ENCODE peak calls at places on chromosomes 16 and 17, in eight cellular contexts. Y, J, D, U, V, G, R and I are unnamed samples.

GRCh38 chr16:79609861-79610260 is 9.3 kb upstream of the MAF start:
- DNase-seq in Y (no peak), J (no peak), D (no peak), U (no peak), V (no peak), G (no peak), R (no peak), I (no peak)

GRCh38 chr16:24915019-24915418 is 69.3 kb downstream of the SLC5A11 start:
- DNase-seq in Y (no peak), J (no peak), D (no peak), U (no peak), V (no peak), G (no peak), R (no peak), I (no peak)

GRCh38 chr17:21287703-21288449 is 3.4 kb downstream of the MAP2K3 start:
- DNase-seq in Y (peak), J (peak), D (peak), U (peak), V (peak), G (peak), R (peak), I (peak)

GRCh38 chr16:81661082-81661481 is 118.0 kb upstream of the PLCG2 start:
- DNase-seq in Y (no peak), J (no peak), D (no peak), U (no peak), V (no peak), G (no peak), R (no peak), I (no peak)

GRCh38 chr17:34059423-34060220 is 195.5 kb upstream of the CCL2 start:
- DNase-seq in Y (no peak), J (no peak), D (no peak), U (no peak), V (no peak), G (no peak), R (no peak), I (no peak)

GRCh38 chr16:78551487-78552085 is 452.1 kb downstream of the WWOX start:
- DNase-seq in Y (no peak), J (no peak), D (no peak), U (no peak), V (no peak), G (no peak), R (no peak), I (peak)

GRCh38 chr17:35245196-35245486 is 2.3 kb downstream of the SLFN5 start:
- DNase-seq in Y (no peak), J (no peak), D (peak), U (peak), V (no peak), G (no peak), R (no peak), I (no peak)

GRCh38 chr17:28530926-28531325 is 21.5 kb downstream of the UNC119 start:
- DNase-seq in Y (no peak), J (no peak), D (no peak), U (no peak), V (no peak), G (no peak), R (no peak), I (no peak)

GRCh38 chr17:17681744-17682292 is 560 bp downstream of the RAI1 start:
- DNase-seq in Y (peak), J (peak), D (no peak), U (no peak), V (peak), G (no peak), R (peak), I (peak)

GRCh38 chr16:2083876-2084687 is 36.3 kb downstream of the TSC2 start:
- DNase-seq in Y (peak), J (no peak), D (no peak), U (no peak), V (no peak), G (no peak), R (no peak), I (no peak)

GRCh38 chr17:8611135-8611534 is 19.4 kb downstream of the MYH10 start:
- DNase-seq in Y (no peak), J (no peak), D (no peak), U (no peak), V (no peak), G (no peak), R (no peak), I (no peak)

GRCh38 chr17:58330997-58331814 is 2.6 kb upstream of the TSPOAP1 start:
- DNase-seq in Y (no peak), J (peak), D (no peak), U (no peak), V (peak), G (no peak), R (peak), I (peak)

GRCh38 chr17:8465381-8466158 is 29.9 kb downstream of the NDEL1 start:
- DNase-seq in Y (no peak), J (no peak), D (no peak), U (no peak), V (no peak), G (no peak), R (no peak), I (no peak)

GRCh38 chr16:58499615-58500328 is at the start of gene NDRG4:
- DNase-seq in Y (peak), J (peak), D (peak), U (peak), V (no peak), G (no peak), R (no peak), I (no peak)

GRCh38 chr16:79997257-79997656 is 396.7 kb upstream of the MAF start:
- DNase-seq in Y (no peak), J (peak), D (peak), U (peak), V (no peak), G (no peak), R (no peak), I (no peak)

GRCh38 chr16:19361587-19361986 is 56.1 kb upstream of the TMC5 start:
- DNase-seq in Y (no peak), J (no peak), D (no peak), U (no peak), V (no peak), G (no peak), R (no peak), I (no peak)

GRCh38 chr17:27333410-27333980 is 39.6 kb downstream of the WSB1 start:
- DNase-seq in Y (no peak), J (no peak), D (no peak), U (no peak), V (no peak), G (no peak), R (no peak), I (no peak)

GRCh38 chr17:62673614-62674362 is 46.3 kb downstream of the MRC2 start:
- DNase-seq in Y (no peak), J (no peak), D (no peak), U (no peak), V (no peak), G (no peak), R (no peak), I (no peak)

GRCh38 chr17:66417300-66417719 is 114.9 kb downstream of the PRKCA start:
- DNase-seq in Y (no peak), J (no peak), D (no peak), U (no peak), V (no peak), G (no peak), R (no peak), I (no peak)

GRCh38 chr17:59149051-59149450 is 5.9 kb downstream of the SKA2 start:
- DNase-seq in Y (no peak), J (no peak), D (no peak), U (peak), V (no peak), G (no peak), R (no peak), I (no peak)

GRCh38 chr17:72913315-72913714 is 179.2 kb downstream of the SLC39A11 start:
- DNase-seq in Y (no peak), J (no peak), D (no peak), U (no peak), V (no peak), G (no peak), R (no peak), I (no peak)

GRCh38 chr16:1290032-1290431 is 19.4 kb upstream of the UBE2I start:
- DNase-seq in Y (no peak), J (no peak), D (no peak), U (no peak), V (no peak), G (no peak), R (no peak), I (no peak)

GRCh38 chr17:30222741-30223175 is 12.7 kb downstream of the SLC6A4 start:
- DNase-seq in Y (no peak), J (no peak), D (no peak), U (no peak), V (no peak), G (no peak), R (no peak), I (no peak)

GRCh38 chr16:87303431-87303930 is 13.7 kb downstream of the C16orf95 start:
- DNase-seq in Y (no peak), J (no peak), D (no peak), U (peak), V (no peak), G (no peak), R (no peak), I (peak)

GRCh38 chr16:2143874-2144485 is 4.4 kb upstream of the RAB26 start:
- DNase-seq in Y (no peak), J (no peak), D (no peak), U (no peak), V (no peak), G (no peak), R (no peak), I (peak)

GRCh38 chr16:81469710-81470481 is 25.3 kb downstream of the CMIP start:
- DNase-seq in Y (no peak), J (no peak), D (no peak), U (no peak), V (peak), G (no peak), R (peak), I (peak)

GRCh38 chr17:11779906-11780305 is 181.6 kb downstream of the DNAH9 start:
- DNase-seq in Y (no peak), J (no peak), D (no peak), U (no peak), V (no peak), G (no peak), R (no peak), I (no peak)

DNA sequence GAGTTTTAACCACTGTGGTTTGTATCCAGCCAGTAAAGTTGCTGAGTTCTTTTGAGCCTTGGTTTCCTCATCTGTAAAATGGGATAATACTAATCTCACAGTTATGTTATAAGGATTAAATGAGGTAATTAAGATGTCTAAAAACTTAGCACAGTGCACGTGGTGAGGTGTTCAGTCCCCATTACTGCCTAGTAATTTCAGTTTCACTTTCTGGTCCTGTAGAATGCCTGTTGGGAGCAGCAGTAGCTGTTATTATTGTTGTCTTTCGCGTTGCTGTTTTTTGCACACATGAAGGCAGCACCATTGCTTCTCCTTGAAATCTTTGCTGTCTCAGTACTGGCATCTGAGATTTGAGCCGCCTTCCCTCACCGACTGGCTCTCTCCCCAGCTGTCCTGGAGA is 182.4 kb downstream of the DNAH9 start:
- DNase-seq in Y (no peak), J (no peak), D (no peak), U (no peak), V (no peak), G (no peak), R (no peak), I (no peak)
- H3K27ac ChIP-seq in Y (no peak), J (no peak), D (no peak), U (no peak), V (no peak), G (no peak), R (no peak), I (no peak)

DNA sequence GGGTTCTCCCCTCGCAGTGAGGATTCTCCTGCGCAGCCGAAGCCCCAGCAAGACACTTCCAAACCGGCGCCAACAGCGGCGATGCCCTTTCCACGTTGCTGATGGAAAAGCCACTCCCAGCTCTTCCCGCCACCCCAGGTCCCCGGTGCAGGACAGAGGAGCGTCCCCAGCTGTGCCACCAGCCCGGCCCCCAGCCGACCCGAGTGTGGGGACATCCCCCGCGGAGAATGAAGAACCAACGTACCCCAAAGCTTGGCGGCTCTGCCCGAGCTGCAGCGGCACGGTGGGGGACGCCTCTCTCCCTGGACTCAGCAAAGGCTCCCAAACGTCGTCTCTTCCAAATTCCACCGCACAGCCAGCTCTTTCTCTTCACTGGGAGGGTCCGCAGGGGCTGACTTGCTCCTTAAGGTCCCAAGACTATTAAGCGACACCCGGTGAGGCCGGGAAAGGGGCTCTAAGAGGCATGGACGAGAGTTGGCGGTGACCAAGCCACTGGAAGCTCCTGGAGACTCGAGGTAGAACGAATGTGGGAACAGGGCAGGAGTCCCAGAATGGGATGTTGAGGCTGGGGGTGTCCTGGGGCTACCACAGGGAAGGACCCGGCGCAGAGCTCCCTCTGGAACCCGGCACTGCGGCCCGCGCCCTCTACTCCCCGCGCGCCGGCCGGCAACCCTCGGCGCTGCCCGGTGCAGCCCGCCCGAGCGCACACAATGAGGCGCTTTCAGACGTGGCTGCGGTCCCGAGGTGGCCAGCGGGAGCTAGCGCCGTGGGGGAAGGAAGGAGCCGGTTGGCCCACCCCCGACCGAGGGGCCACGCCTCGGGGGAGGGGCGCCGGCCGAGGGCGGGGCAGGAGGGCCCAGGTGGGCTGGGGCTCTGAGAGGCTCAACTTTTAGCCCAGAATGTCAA is at the start of gene CHST6:
- DNase-seq in Y (peak), J (peak), D (no peak), U (no peak), V (peak), G (no peak), R (no peak), I (no peak)
- H3K27ac ChIP-seq in Y (no peak), J (no peak), D (no peak), U (no peak), V (no peak), G (no peak), R (no peak), I (no peak)

DNA sequence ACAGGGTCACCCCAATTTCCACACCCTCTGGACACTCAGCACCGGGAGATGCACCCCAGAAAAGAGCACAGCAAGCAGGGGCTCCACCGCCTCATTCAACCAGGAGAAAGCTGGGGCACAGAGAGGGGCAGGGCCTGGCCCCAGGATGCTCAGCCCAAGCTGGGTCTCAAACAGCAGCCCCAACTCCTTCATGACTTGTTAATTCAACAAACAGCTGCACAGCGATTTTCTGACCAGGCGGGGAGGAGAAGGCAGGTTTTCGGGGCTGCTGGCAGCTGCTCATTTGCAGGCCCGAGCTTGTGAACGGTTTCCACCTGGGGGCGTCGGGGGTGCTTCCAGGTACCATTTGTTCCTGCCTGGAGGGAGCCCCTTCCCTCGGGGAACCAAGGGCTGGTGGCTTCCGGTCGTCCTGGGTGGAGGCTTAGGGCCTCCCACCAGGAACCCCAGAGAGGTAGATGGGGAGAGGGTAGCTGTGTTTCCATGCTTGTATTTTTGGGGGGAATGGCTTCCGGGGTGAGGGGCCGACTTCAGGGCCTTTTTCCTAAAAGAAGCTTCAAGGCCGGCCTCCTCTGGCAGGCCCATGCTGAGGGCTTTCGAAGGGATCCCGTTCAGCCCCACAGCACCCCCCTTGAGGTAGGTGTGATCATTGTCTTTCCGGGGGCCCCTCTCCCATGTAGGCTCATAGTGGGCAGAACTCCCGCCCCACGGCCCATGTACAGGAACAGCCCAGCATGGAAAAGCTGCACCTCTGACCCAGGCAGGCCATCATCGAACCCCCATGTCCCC is 191.6 kb upstream of the GSE1 start:
- DNase-seq in Y (peak), J (peak), D (no peak), U (no peak), V (peak), G (no peak), R (no peak), I (peak)
- H3K27ac ChIP-seq in Y (no peak), J (no peak), D (no peak), U (no peak), V (no peak), G (no peak), R (no peak), I (no peak)

GRCh38 chr16:28110977-28111376 is 47.5 kb upstream of the GSG1L start:
- DNase-seq in Y (no peak), J (no peak), D (no peak), U (no peak), V (no peak), G (no peak), R (no peak), I (no peak)
- H3K27ac ChIP-seq in Y (no peak), J (no peak), D (no peak), U (no peak), V (no peak), G (no peak), R (no peak), I (peak)

GRCh38 chr17:45231481-45232116 is 9.9 kb downstream of the FMNL1 start:
- DNase-seq in Y (no peak), J (no peak), D (no peak), U (no peak), V (no peak), G (no peak), R (no peak), I (no peak)
- H3K27ac ChIP-seq in Y (no peak), J (no peak), D (peak), U (no peak), V (peak), G (peak), R (peak), I (no peak)